ENCODE peak calls at places on chromosome 18, in ten cellular contexts. Z is endothelial cell, G is K562, U is foreskin fibroblast, S is cardiac muscle cell, A is ovary, E is GM12865, D is HL-60, Y is lung, I is A549. T is an unnamed sample.
A peak's percentile ranks its signal among the peaks of the same experiment; 100 is the strongest.

GRCh38 chr18:44181951-44182350 is 498.7 kb upstream of the SETBP1 start:
- DNase-seq in U (peak; percentile 22), G (no peak), I (no peak), S (no peak), E (no peak), D (no peak), Y (no peak), Z (no peak), A (no peak), T (no peak)

GRCh38 chr18:38329145-38329544 is 763.5 kb upstream of the CELF4 start:
- DNase-seq in A (no peak), G (no peak), I (no peak), D (no peak), Y (no peak), Z (no peak), U (no peak), S (no peak), E (no peak), T (no peak)

GRCh38 chr18:79524181-79525078 is 128.7 kb downstream of the NFATC1 start:
- DNase-seq in A (peak; percentile 16), U (no peak), E (peak; percentile 8), D (peak; percentile 62), Z (no peak), G (no peak), I (no peak), Y (no peak), S (no peak), T (no peak)

GRCh38 chr18:32576296-32576916 is 105.7 kb upstream of the GAREM1 start:
- DNase-seq in S (peak; percentile 69), I (no peak), U (no peak), A (no peak), D (no peak), G (no peak), Z (peak; percentile 64), Y (no peak), E (peak; percentile 4), T (peak; percentile 3)

GRCh38 chr18:5626130-5626880 is 82.5 kb upstream of the EPB41L3 start:
- DNase-seq in G (no peak), S (no peak), A (no peak), U (no peak), Y (no peak), E (no peak), Z (no peak), D (no peak), I (no peak), T (no peak)

GRCh38 chr18:23356915-23357421 is 96.1 kb upstream of the RIOK3 start:
- DNase-seq in Z (no peak), U (no peak), I (no peak), S (no peak), A (no peak), D (no peak), Y (no peak), G (no peak), E (no peak), T (no peak)

GRCh38 chr18:58911766-58912165 is 47.1 kb downstream of the ZNF532 start:
- DNase-seq in U (no peak), Z (no peak), D (no peak), S (peak; percentile 35), A (no peak), E (peak; percentile 13), G (no peak), I (no peak), Y (no peak), T (no peak)

GRCh38 chr18:13137939-13138821 is 80.4 kb upstream of the LDLRAD4 start:
- DNase-seq in U (no peak), I (peak; percentile 48), Z (no peak), A (peak; percentile 73), G (peak; percentile 36), D (peak; percentile 79), S (no peak), E (peak; percentile 70), Y (peak; percentile 85), T (no peak)

GRCh38 chr18:70337139-70337972 is 48.5 kb downstream of the SOCS6 start:
- DNase-seq in U (peak; percentile 83), I (peak; percentile 59), D (no peak), Y (no peak), A (no peak), Z (no peak), E (peak; percentile 6), G (peak; percentile 63), S (peak; percentile 52), T (peak; percentile 21)

GRCh38 chr18:48956378-48956777 is 5.6 kb upstream of the SMAD7 start:
- DNase-seq in S (no peak), G (no peak), D (no peak), I (no peak), A (peak; percentile 51), Z (no peak), Y (no peak), E (no peak), U (peak; percentile 80), T (no peak)

GRCh38 chr18:68262697-68263293 is 452.1 kb downstream of the TMX3 start:
- DNase-seq in A (no peak), Z (no peak), D (no peak), I (no peak), E (no peak), G (no peak), S (no peak), U (peak; percentile 56), Y (no peak), T (no peak)

GRCh38 chr18:3441290-3441689 is 8.7 kb upstream of the TGIF1 start:
- DNase-seq in A (no peak), Z (peak; percentile 39), E (no peak), D (no peak), U (no peak), G (peak; percentile 43), Y (no peak), S (peak; percentile 58), I (no peak), T (no peak)

GRCh38 chr18:3898866-3899613 is 449.1 kb downstream of the TGIF1 start:
- DNase-seq in G (no peak), Y (no peak), U (no peak), A (no peak), S (no peak), D (no peak), Z (no peak), E (no peak), I (no peak), T (no peak)

GRCh38 chr18:55433140-55433539 is 154.9 kb downstream of the TCF4 start:
- DNase-seq in U (no peak), E (no peak), I (no peak), D (no peak), Z (no peak), G (no peak), A (no peak), Y (no peak), S (no peak), T (no peak)
- TF ChIP-seq CTCF in U (no peak), E (no peak), I (no peak), D (no peak), Z (no peak), G (no peak), A (no peak), Y (no peak), S (no peak), T (no peak)

GRCh38 chr18:25329783-25330182 is 22.2 kb downstream of the ZNF521 start:
- DNase-seq in E (no peak), Z (no peak), S (no peak), I (no peak), Y (no peak), D (no peak), U (no peak), A (no peak), G (no peak), T (no peak)

GRCh38 chr18:25335062-25335461 is 16.9 kb downstream of the ZNF521 start:
- DNase-seq in G (no peak), Z (no peak), I (no peak), S (no peak), A (no peak), Y (no peak), D (no peak), U (no peak), E (no peak), T (no peak)

GRCh38 chr18:25335676-25336075 is 16.3 kb downstream of the ZNF521 start:
- DNase-seq in A (no peak), Y (no peak), E (no peak), I (no peak), U (no peak), S (no peak), D (no peak), Z (no peak), G (no peak), T (no peak)

GRCh38 chr18:25332002-25332401 is 20.0 kb downstream of the ZNF521 start:
- DNase-seq in A (no peak), I (no peak), S (no peak), D (no peak), E (no peak), Y (no peak), Z (no peak), G (no peak), U (no peak), T (no peak)

DNA sequence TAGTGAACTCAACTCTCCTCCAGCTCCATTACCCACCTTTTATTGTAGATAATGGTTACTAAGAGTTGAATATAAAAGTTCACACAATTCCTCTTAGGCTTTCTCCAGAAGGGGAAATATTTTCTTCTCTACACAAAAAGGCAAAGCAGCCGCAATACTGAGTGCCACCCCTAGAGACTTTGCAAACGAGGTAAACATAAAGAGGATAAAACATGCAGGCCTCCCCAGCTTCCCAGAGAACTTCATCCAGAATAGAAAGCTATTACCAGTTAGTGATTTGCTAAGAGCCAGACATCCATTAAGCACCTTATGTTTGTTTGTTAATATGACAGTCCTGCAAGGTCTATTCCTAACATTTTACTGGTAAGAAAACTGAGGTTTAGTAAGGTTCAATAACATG is 17.4 kb downstream of the ZNF521 start:
- DNase-seq in G (no peak), E (no peak), S (no peak), I (no peak), U (no peak), Y (no peak), Z (no peak), A (no peak), D (no peak), T (no peak)
- TF ChIP-seq CTCF in G (no peak), E (no peak), S (peak; percentile 10), I (no peak), U (peak; percentile 2), Y (no peak), Z (peak; percentile 50), A (no peak), D (no peak), T (no peak)

GRCh38 chr18:7926526-7926925 is 359.4 kb downstream of the PTPRM start:
- DNase-seq in E (no peak), G (peak; percentile 9), Y (no peak), A (no peak), U (no peak), D (no peak), Z (peak; percentile 26), I (peak; percentile 44), S (peak; percentile 48), T (no peak)
- TF ChIP-seq CTCF in E (no peak), G (no peak), Y (no peak), A (no peak), U (no peak), D (no peak), Z (peak; percentile 22), I (peak; percentile 51), S (no peak), T (no peak)

GRCh38 chr18:53698907-53699306 is 525.6 kb downstream of the MBD2 start:
- DNase-seq in U (peak; percentile 5), E (peak; percentile 21), G (no peak), Z (peak; percentile 56), S (peak; percentile 79), Y (peak; percentile 62), A (no peak), I (peak; percentile 3), D (no peak), T (peak; percentile 20)
- TF ChIP-seq CTCF in U (peak; percentile 63), E (peak; percentile 43), G (no peak), Z (no peak), S (peak; percentile 60), Y (no peak), A (no peak), I (peak; percentile 39), D (no peak), T (peak; percentile 33)

T was measured in BE2C.